ENCODE peak calls at places on chromosomes 2 and 18, in seven cellular contexts. T is stimulated activated CD4-positive, alpha-beta T cell treated with anti-CD3 and anti-CD28 coated beads, Interleukin-1b, Interleukin-23, amount 100 ng/mL, for 24 hours; S is HCEC 1CT; B is WERI-Rb-1; Q is AG09309; Z is activated gamma-delta T cell treated with Interleukin-2 at 50 U/mL for 16 hours; Y is NCI-H226. A is an unnamed sample.

GRCh38 chr2:98521266-98521665 is 76.6 kb downstream of the INPP4A start:
- DNase-seq in Z (no peak), Y (no peak), T (no peak), Q (no peak), B (no peak), S (no peak), A (no peak)

GRCh38 chr2:176561706-176562105 is 292.5 kb downstream of the MTX2 start:
- DNase-seq in B (no peak), T (no peak), S (no peak), Q (no peak), Z (no peak), Y (peak; percentile 74), A (no peak)

GRCh38 chr2:133326651-133327397 is 241.4 kb downstream of the NCKAP5 start:
- DNase-seq in Z (no peak), Q (peak; percentile 52), Y (peak; percentile 4), B (no peak), S (peak; percentile 87), T (no peak), A (no peak)

GRCh38 chr18:36590621-36591580 is 237.9 kb downstream of the TPGS2 start:
- DNase-seq in B (no peak), Y (no peak), S (no peak), T (no peak), Q (no peak), Z (no peak), A (no peak)

GRCh38 chr2:158154596-158154995 is 52.9 kb downstream of the UPP2 start:
- DNase-seq in S (no peak), T (no peak), Y (no peak), Q (no peak), B (no peak), Z (no peak), A (no peak)

GRCh38 chr2:237182422-237183123 is 96.9 kb downstream of the COPS8 start:
- DNase-seq in B (no peak), Q (no peak), Z (no peak), Y (no peak), T (no peak), S (no peak), A (no peak)

GRCh38 chr2:46275995-46276394 is 21.2 kb upstream of the EPAS1 start:
- DNase-seq in Q (no peak), T (no peak), B (no peak), S (no peak), Z (peak; percentile 41), Y (no peak), A (no peak)

GRCh38 chr2:174473796-174474195 is 13.0 kb downstream of the GPR155 start:
- DNase-seq in Q (no peak), Z (no peak), B (no peak), S (peak; percentile 12), Y (no peak), T (no peak), A (no peak)

GRCh38 chr2:227204452-227204851 is 40.0 kb downstream of the COL4A3 start:
- DNase-seq in Z (no peak), Y (no peak), T (no peak), Q (no peak), B (peak; percentile 44), S (no peak), A (no peak)

GRCh38 chr2:237353207-237353606 is 60.8 kb downstream of the COL6A3 start:
- DNase-seq in S (no peak), Z (no peak), Y (no peak), T (no peak), Q (no peak), B (no peak), A (no peak)

GRCh38 chr2:85924522-85924921 is 35.7 kb upstream of the ST3GAL5 start:
- DNase-seq in Z (no peak), B (no peak), Q (no peak), T (no peak), Y (peak; percentile 55), S (peak; percentile 82), A (no peak)

GRCh38 chr18:44816449-44816848 is 135.8 kb downstream of the SETBP1 start:
- DNase-seq in Z (no peak), B (no peak), Y (no peak), T (no peak), S (no peak), Q (no peak), A (no peak)

GRCh38 chr2:236988216-236988615 is 97.5 kb upstream of the COPS8 start:
- DNase-seq in Q (no peak), S (no peak), B (no peak), Y (no peak), Z (no peak), T (no peak), A (no peak)

GRCh38 chr18:70197844-70198243 is 7.6 kb downstream of the RTTN start:
- DNase-seq in Y (no peak), T (no peak), S (no peak), Z (no peak), Q (no peak), B (no peak), A (no peak)

GRCh38 chr18:60047556-60047955 is 147.8 kb downstream of the PMAIP1 start:
- DNase-seq in T (no peak), S (peak; percentile 67), Z (no peak), Y (no peak), Q (no peak), B (no peak), A (no peak)

GRCh38 chr18:22703883-22704626 is 229.1 kb upstream of the RBBP8 start:
- DNase-seq in Q (no peak), T (no peak), B (no peak), S (peak; percentile 55), Z (no peak), Y (peak; percentile 62), A (peak; percentile 66)

GRCh38 chr2:109218792-109219126 is 89.8 kb downstream of the SH3RF3 start:
- DNase-seq in Y (no peak), T (no peak), Q (no peak), Z (no peak), S (no peak), B (no peak), A (no peak)

GRCh38 chr18:60668583-60668982 is 296.0 kb upstream of the MC4R start:
- DNase-seq in Y (no peak), Q (no peak), S (no peak), Z (no peak), T (no peak), B (no peak), A (no peak)

GRCh38 chr18:62522178-62522509 is 681 bp upstream of the ZCCHC2 start:
- DNase-seq in Q (no peak), Y (no peak), S (no peak), T (no peak), Z (no peak), B (no peak), A (peak; percentile 19)

GRCh38 chr2:28414583-28414982 is 21.9 kb downstream of the FOSL2 start:
- DNase-seq in B (no peak), Z (no peak), Y (no peak), S (no peak), T (no peak), Q (no peak), A (no peak)

GRCh38 chr2:190984595-190984994 is 29.4 kb downstream of the STAT1 start:
- DNase-seq in Z (no peak), Y (peak; percentile 92), T (no peak), B (no peak), S (peak; percentile 40), Q (peak; percentile 41), A (no peak)

GRCh38 chr18:55651236-55651635 is 63.2 kb upstream of the TCF4 start:
- DNase-seq in Y (no peak), Q (no peak), S (no peak), Z (no peak), T (no peak), B (no peak), A (no peak)

GRCh38 chr2:190862591-190862991 is 18.0 kb upstream of the GLS start:
- DNase-seq in T (no peak), S (peak; percentile 65), B (no peak), Y (peak; percentile 81), Z (no peak), Q (peak; percentile 75), A (no peak)

GRCh38 chr2:117771969-117772630 is 42.4 kb upstream of the DDX18 start:
- DNase-seq in B (peak; percentile 11), T (no peak), Y (no peak), S (peak; percentile 28), Z (no peak), Q (peak; percentile 5), A (peak; percentile 54)

GRCh38 chr2:133503323-133503722 is 64.9 kb downstream of the NCKAP5 start:
- DNase-seq in Q (no peak), S (no peak), T (no peak), B (no peak), Y (no peak), Z (no peak), A (no peak)

GRCh38 chr2:67437132-67437531 is 40.0 kb downstream of the ETAA1 start:
- DNase-seq in Z (no peak), S (no peak), T (no peak), Q (no peak), B (no peak), Y (peak; percentile 50), A (no peak)

GRCh38 chr2:197258580-197258979 is 52.0 kb downstream of the ANKRD44 start:
- DNase-seq in Q (peak; percentile 56), Y (peak; percentile 15), T (no peak), B (no peak), Z (no peak), S (no peak), A (no peak)

GRCh38 chr2:102361632-102362241 is 6.1 kb downstream of the IL18R1 start:
- DNase-seq in Z (no peak), B (no peak), S (no peak), Y (no peak), T (no peak), Q (no peak), A (no peak)

GRCh38 chr2:221844966-221845365 is 272.9 kb upstream of the EPHA4 start:
- DNase-seq in Q (no peak), T (no peak), Y (peak; percentile 28), B (no peak), S (no peak), Z (no peak), A (no peak)

GRCh38 chr2:113220970-113221708 is 47.4 kb downstream of the PSD4 start:
- DNase-seq in T (no peak), Q (no peak), Z (no peak), S (no peak), B (no peak), Y (no peak), A (no peak)

A was measured in HT-29.